ENCODE peak calls at places on chromosomes 16 and 17, in six cellular contexts. K, O, E, T, G and U are unnamed samples. For H3K4me1, the result is how much of the 10 kb centered on the place peaks cover.

GRCh38 chr16:85428168-85428898 is 184.8 kb upstream of the GSE1 start:
- DNase-seq in G (peak), K (peak), T (peak), E (peak), O (no peak), U (peak)

GRCh38 chr17:81091134-81091530 is 56.2 kb downstream of the BAIAP2 start:
- DNase-seq in G (no peak), E (no peak), T (no peak), K (no peak), O (no peak), U (no peak)

GRCh38 chr17:3043737-3044365 is 19.6 kb downstream of the OR1D5 start:
- DNase-seq in O (no peak), E (no peak), K (no peak), T (no peak), G (no peak), U (no peak)

GRCh38 chr16:8885674-8886592 is 3.8 kb downstream of the LITAFD start:
- DNase-seq in T (peak), G (peak), E (no peak), O (no peak), K (peak), U (no peak)

GRCh38 chr16:29028457-29029167 is 43.8 kb downstream of the LAT start:
- DNase-seq in T (no peak), K (no peak), O (no peak), G (no peak), E (no peak), U (no peak)

GRCh38 chr17:73630531-73630930 is 13.7 kb downstream of the SDK2 start:
- DNase-seq in K (no peak), G (no peak), T (no peak), O (no peak), E (no peak), U (no peak)

GRCh38 chr16:49596699-49597291 is 223.2 kb downstream of the C16orf78 start:
- DNase-seq in T (no peak), E (no peak), O (peak), G (no peak), K (no peak), U (no peak)

GRCh38 chr17:68509151-68510057 is 2.8 kb upstream of the PRKAR1A start:
- DNase-seq in T (peak), E (no peak), O (peak), K (peak), G (peak), U (peak)

GRCh38 chr16:57984443-57985203 is 13.7 kb upstream of the CNGB1 start:
- DNase-seq in E (peak), K (peak), O (peak), T (peak), G (peak), U (peak)

GRCh38 chr16:81939164-81940067 is 71.9 kb downstream of the SDR42E1 start:
- DNase-seq in O (no peak), T (peak), K (no peak), E (no peak), G (no peak), U (no peak)

GRCh38 chr16:8996891-8997290 is 33.2 kb upstream of the USP7 start:
- DNase-seq in O (no peak), E (no peak), G (no peak), T (no peak), K (no peak), U (no peak)

GRCh38 chr16:24653725-24654124 is 75.7 kb upstream of the TNRC6A start:
- DNase-seq in E (no peak), T (no peak), O (no peak), G (no peak), K (no peak), U (no peak)

GRCh38 chr16:19926449-19927390 is 42.1 kb upstream of the GPRC5B start:
- DNase-seq in T (peak), G (no peak), E (no peak), O (no peak), K (no peak), U (no peak)

GRCh38 chr17:62724398-62725146 is 83.5 kb downstream of the MARCHF10 start:
- DNase-seq in G (no peak), K (peak), T (no peak), O (no peak), E (no peak), U (no peak)

GRCh38 chr17:1557355-1558095 is 5.1 kb downstream of the PITPNA start:
- DNase-seq in G (no peak), E (no peak), K (peak), T (peak), O (no peak), U (no peak)

GRCh38 chr17:1898332-1898731 is 68.5 kb downstream of the RPA1 start:
- DNase-seq in K (no peak), G (no peak), O (no peak), T (no peak), E (no peak), U (no peak)

GRCh38 chr16:57017251-57017650 is 27.9 kb downstream of the NLRC5 start:
- DNase-seq in T (peak), K (no peak), G (no peak), O (no peak), E (no peak), U (no peak)

GRCh38 chr17:2137342-2138098 is 82.6 kb downstream of the HIC1 start:
- DNase-seq in O (peak), T (no peak), E (no peak), K (peak), G (peak), U (peak)

GRCh38 chr16:68778551-68779231 is 41.6 kb downstream of the CDH1 start:
- DNase-seq in G (peak), T (no peak), O (no peak), E (no peak), K (peak), U (no peak)

GRCh38 chr17:67157732-67158639 is 87.0 kb downstream of the HELZ start:
- DNase-seq in O (no peak), E (peak), G (no peak), T (peak), K (no peak), U (no peak)

GRCh38 chr17:78186689-78187595 is at the start of the genes AFMID and TK1:
- DNase-seq in T (peak), K (peak), O (peak), G (peak), E (peak), U (peak)
- TF ChIP-seq POLR2A in T (peak), K (peak), O (peak), G (peak), E (peak), U (peak)

DNA sequence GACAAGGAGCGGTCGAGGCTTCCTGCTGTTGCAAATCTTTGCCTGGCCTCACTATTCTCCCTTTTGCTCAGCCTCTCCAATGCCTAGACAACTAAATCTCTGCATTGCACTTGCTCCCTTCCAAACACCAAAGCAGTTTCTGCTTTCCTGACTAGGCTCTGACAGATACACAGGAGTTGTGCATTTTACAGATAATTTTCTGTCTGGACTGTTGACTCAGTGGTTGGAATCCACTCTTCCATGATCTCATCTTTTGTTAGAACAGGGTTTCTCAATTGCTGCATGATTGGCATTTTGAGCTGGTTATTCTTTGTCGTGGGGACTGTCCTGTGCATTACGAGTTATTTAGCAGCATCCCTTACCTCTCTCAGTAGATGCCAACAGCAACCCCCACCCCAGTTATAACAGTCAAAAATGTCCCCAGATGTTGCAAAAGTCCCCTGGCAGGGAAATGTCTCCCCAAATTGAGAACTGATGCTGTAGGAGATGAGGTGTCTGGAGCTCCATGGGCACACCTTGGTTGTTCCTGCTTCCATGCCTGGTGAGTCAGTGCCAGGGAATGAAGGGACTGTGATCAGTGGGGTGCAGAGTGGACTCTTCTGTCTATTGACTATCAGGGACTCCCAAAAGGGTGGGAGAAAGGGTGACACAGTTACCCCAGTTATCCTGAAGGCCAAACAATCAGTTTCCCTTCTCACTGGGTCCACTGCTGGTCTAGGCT is 557.4 kb upstream of the PSMD7 start:
- DNase-seq in K (no peak), G (no peak), E (no peak), T (no peak), O (no peak), U (no peak)
- H3K4me1 ChIP-seq in K (under half), G (under half), E (under half), T (under half), O (under half), U (under half)

DNA sequence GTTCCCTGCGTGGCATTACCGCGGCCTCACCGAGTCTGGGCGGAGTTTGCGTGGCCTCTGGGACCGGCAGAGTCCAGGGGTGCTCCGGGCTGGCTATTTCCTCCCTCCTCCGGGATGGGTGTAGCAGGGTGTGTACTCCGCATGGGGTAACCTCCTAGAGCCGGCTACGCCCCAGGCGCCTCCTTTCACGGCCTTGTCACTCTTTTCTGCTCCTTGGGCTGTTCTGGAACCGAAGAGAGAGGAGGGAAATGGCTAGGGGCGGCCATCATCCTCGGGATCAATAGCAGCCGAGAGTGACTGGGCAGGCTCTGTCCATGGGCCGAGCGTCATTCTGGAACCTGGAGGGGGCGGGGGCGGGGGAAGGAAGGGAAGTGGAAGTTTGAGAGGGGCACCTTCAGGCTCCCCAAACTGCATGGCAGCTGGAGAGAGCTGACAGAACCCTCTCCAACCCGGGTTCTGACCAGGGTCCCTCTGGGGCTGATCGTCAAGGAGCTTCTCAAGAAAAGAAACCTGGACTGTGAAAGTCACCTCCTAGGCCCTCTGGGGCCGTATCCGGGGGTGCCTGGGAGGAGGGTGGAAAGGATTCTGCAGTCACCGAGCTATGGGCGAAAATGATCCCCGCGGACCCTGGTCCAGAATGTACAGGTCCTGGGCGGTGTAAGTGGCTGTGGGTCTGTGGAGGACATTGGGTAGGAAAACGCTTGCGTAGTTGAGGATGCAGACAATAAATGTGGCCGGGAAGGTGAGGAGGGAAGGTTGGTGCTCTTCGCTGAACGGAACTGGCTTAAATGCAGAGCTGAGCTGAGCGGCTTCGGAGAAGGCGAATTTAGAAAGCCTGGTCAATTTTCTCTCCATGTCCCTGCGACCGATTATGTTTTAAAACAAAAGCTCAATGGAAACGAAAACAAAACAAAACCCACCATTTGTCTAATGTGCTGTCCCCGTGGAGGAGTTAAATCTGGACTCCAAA is 3.8 kb upstream of the LHX1 start:
- DNase-seq in K (no peak), E (no peak), O (no peak), G (no peak), T (no peak), U (no peak)
- H3K4me3 ChIP-seq in K (no peak), E (no peak), O (no peak), G (no peak), T (no peak), U (no peak)

GRCh38 chr17:7591596-7591995 is 1.7 kb upstream of the SOX15 start:
- DNase-seq in G (no peak), E (no peak), O (no peak), T (no peak), K (no peak), U (no peak)

GRCh38 chr17:7590743-7591142 is 849 bp upstream of the SOX15 start:
- DNase-seq in G (no peak), O (no peak), K (no peak), E (peak), T (no peak), U (no peak)

GRCh38 chr17:7588553-7589203 is 1.2 kb downstream of the SOX15 start:
- DNase-seq in T (no peak), K (no peak), E (no peak), O (no peak), G (no peak), U (no peak)

GRCh38 chr17:7589204-7589868 is 558 bp downstream of the SOX15 start:
- DNase-seq in G (peak), O (peak), T (peak), E (no peak), K (peak), U (peak)

DNA sequence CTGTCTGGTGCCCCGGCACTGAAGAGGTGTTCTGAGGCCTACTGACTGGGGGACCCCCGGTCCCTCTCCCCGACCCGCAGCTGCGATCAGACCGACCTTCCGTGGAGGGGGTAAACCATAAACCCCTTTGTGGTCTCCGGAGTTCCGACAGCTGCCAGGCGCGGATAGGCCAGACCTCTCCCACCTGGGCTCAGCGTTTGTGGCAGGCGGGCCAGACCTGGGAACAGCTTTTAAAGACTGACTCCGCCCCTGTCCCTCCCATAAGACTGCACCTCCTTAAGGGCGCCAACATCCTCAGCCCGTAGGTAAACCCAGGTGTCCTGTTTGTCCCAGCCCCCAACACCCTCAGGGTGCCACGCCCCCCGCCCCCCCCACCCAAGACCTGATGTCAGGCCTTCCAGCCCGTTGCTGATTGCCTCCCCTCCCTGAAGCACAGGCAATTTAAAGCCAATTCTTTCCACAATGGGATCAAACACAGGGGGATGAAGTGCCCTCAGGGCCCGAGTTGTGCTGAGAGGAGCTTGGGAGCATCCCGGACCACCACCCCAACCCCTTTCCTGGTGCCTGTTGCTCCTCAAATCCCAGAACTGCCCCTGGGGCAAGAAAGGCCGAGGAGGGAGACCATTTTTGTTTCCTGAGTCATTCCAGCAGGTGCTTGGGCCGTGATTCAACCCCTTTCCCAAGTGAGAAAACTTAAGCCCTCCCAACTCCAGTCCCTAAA is at the start of gene SOX15:
- DNase-seq in G (no peak), T (no peak), K (no peak), E (no peak), O (no peak), U (no peak)
- TF ChIP-seq POLR2A in G (no peak), T (no peak), K (no peak), E (no peak), O (no peak), U (no peak)

GRCh38 chr17:40486513-40487370 is 14.7 kb downstream of the TNS4 start:
- DNase-seq in O (no peak), K (no peak), T (no peak), G (no peak), E (no peak), U (no peak)
- H3K4me1 ChIP-seq in O (under half), K (under half), T (under half), G (under half), E (half or more), U (under half)